ENCODE peak calls at places on chromosomes 12 and 14, in eight cellular contexts. One of them, this sample, is unnamed.
A peak's percentile ranks its signal among the peaks of the same experiment; 100 is the strongest.

GRCh38 chr14:60514378-60515243 is 5.7 kb downstream of the SIX6 start:
- DNase-seq in WERI-Rb-1: peak; percentile 89
- DNase-seq in BJ: no peak
- DNase-seq in EL: peak; percentile 16
- DNase-seq in NCI-H1105 treated with DMSO at 0.1 percent for 48 hours: peak; percentile 51
- DNase-seq in AG08396: no peak
- DNase-seq in GM23248: peak; percentile 32
- DNase-seq in HS-27A: no peak
- DNase-seq in this sample: peak; percentile 77

GRCh38 chr14:99035268-99035667 is 236.7 kb downstream of the BCL11B start:
- DNase-seq in NCI-H1105 treated with DMSO at 0.1 percent for 48 hours: no peak
- DNase-seq in WERI-Rb-1: no peak
- DNase-seq in HS-27A: no peak
- DNase-seq in EL: no peak
- DNase-seq in AG08396: peak; percentile 42
- DNase-seq in GM23248: peak; percentile 72
- DNase-seq in BJ: no peak
- DNase-seq in this sample: no peak

GRCh38 chr14:101454229-101454628 is 107.1 kb upstream of the DIO3 start:
- DNase-seq in NCI-H1105 treated with DMSO at 0.1 percent for 48 hours: no peak
- DNase-seq in EL: no peak
- DNase-seq in GM23248: no peak
- DNase-seq in HS-27A: no peak
- DNase-seq in WERI-Rb-1: no peak
- DNase-seq in AG08396: no peak
- DNase-seq in BJ: no peak
- DNase-seq in this sample: no peak

GRCh38 chr12:42756841-42757661 is 167.5 kb upstream of the PRICKLE1 start:
- DNase-seq in AG08396: peak; percentile 66
- DNase-seq in EL: peak; percentile 94
- DNase-seq in GM23248: peak; percentile 92
- DNase-seq in WERI-Rb-1: no peak
- DNase-seq in NCI-H1105 treated with DMSO at 0.1 percent for 48 hours: no peak
- DNase-seq in HS-27A: peak; percentile 59
- DNase-seq in BJ: peak; percentile 71
- DNase-seq in this sample: no peak

GRCh38 chr12:48286665-48287064 is 64.1 kb downstream of the ZNF641 start:
- DNase-seq in EL: no peak
- DNase-seq in NCI-H1105 treated with DMSO at 0.1 percent for 48 hours: no peak
- DNase-seq in GM23248: peak; percentile 17
- DNase-seq in BJ: no peak
- DNase-seq in AG08396: no peak
- DNase-seq in WERI-Rb-1: peak; percentile 8
- DNase-seq in HS-27A: no peak
- DNase-seq in this sample: no peak

GRCh38 chr14:105260826-105261438 is 12.6 kb downstream of the BTBD6 start:
- DNase-seq in AG08396: no peak
- DNase-seq in WERI-Rb-1: peak; percentile 48
- DNase-seq in HS-27A: no peak
- DNase-seq in BJ: no peak
- DNase-seq in NCI-H1105 treated with DMSO at 0.1 percent for 48 hours: no peak
- DNase-seq in EL: no peak
- DNase-seq in GM23248: no peak
- DNase-seq in this sample: peak; percentile 57

GRCh38 chr12:28800129-28800528 is 348.9 kb upstream of the FAR2 start:
- DNase-seq in GM23248: no peak
- DNase-seq in BJ: no peak
- DNase-seq in NCI-H1105 treated with DMSO at 0.1 percent for 48 hours: no peak
- DNase-seq in AG08396: no peak
- DNase-seq in WERI-Rb-1: no peak
- DNase-seq in EL: no peak
- DNase-seq in HS-27A: no peak
- DNase-seq in this sample: no peak

GRCh38 chr12:70692681-70693288 is 55.6 kb upstream of the PTPRB start:
- DNase-seq in AG08396: peak; percentile 45
- DNase-seq in WERI-Rb-1: no peak
- DNase-seq in HS-27A: peak; percentile 24
- DNase-seq in EL: peak; percentile 47
- DNase-seq in NCI-H1105 treated with DMSO at 0.1 percent for 48 hours: no peak
- DNase-seq in GM23248: peak; percentile 66
- DNase-seq in BJ: no peak
- DNase-seq in this sample: no peak

GRCh38 chr14:99261916-99262787 is 9.8 kb downstream of the BCL11B start:
- DNase-seq in HS-27A: no peak
- DNase-seq in BJ: no peak
- DNase-seq in WERI-Rb-1: no peak
- DNase-seq in NCI-H1105 treated with DMSO at 0.1 percent for 48 hours: no peak
- DNase-seq in AG08396: no peak
- DNase-seq in EL: no peak
- DNase-seq in GM23248: no peak
- DNase-seq in this sample: no peak

GRCh38 chr12:123633379-123634141 is at the start of the genes EIF2B1 and GTF2H3:
- DNase-seq in WERI-Rb-1: peak; percentile 97
- DNase-seq in EL: peak; percentile 97
- DNase-seq in GM23248: peak; percentile 98
- DNase-seq in HS-27A: peak; percentile 81
- DNase-seq in AG08396: peak; percentile 99
- DNase-seq in BJ: peak; percentile 76
- DNase-seq in NCI-H1105 treated with DMSO at 0.1 percent for 48 hours: peak; percentile 96
- DNase-seq in this sample: peak; percentile 97

GRCh38 chr14:99918781-99919180 is 125.6 kb downstream of the EML1 start:
- DNase-seq in GM23248: no peak
- DNase-seq in BJ: no peak
- DNase-seq in HS-27A: no peak
- DNase-seq in AG08396: no peak
- DNase-seq in WERI-Rb-1: no peak
- DNase-seq in EL: no peak
- DNase-seq in NCI-H1105 treated with DMSO at 0.1 percent for 48 hours: no peak
- DNase-seq in this sample: no peak

GRCh38 chr12:59651230-59651920 is 55.5 kb downstream of the SLC16A7 start:
- DNase-seq in GM23248: peak; percentile 47
- DNase-seq in AG08396: peak; percentile 8
- DNase-seq in BJ: no peak
- DNase-seq in HS-27A: peak; percentile 8
- DNase-seq in NCI-H1105 treated with DMSO at 0.1 percent for 48 hours: no peak
- DNase-seq in EL: peak; percentile 42
- DNase-seq in WERI-Rb-1: no peak
- DNase-seq in this sample: no peak

GRCh38 chr12:52798003-52798670 is 2.2 kb upstream of the KRT3 start:
- DNase-seq in BJ: no peak
- DNase-seq in NCI-H1105 treated with DMSO at 0.1 percent for 48 hours: no peak
- DNase-seq in AG08396: peak; percentile 75
- DNase-seq in WERI-Rb-1: no peak
- DNase-seq in GM23248: peak; percentile 89
- DNase-seq in EL: peak; percentile 87
- DNase-seq in HS-27A: peak; percentile 40
- DNase-seq in this sample: no peak

GRCh38 chr12:10220398-10221077 is 7.9 kb downstream of the GABARAPL1 start:
- DNase-seq in AG08396: peak; percentile 55
- DNase-seq in BJ: no peak
- DNase-seq in GM23248: peak; percentile 76
- DNase-seq in WERI-Rb-1: peak; percentile 60
- DNase-seq in EL: peak; percentile 42
- DNase-seq in NCI-H1105 treated with DMSO at 0.1 percent for 48 hours: no peak
- DNase-seq in HS-27A: no peak
- DNase-seq in this sample: no peak

GRCh38 chr14:71142375-71143038 is 235.2 kb downstream of the PCNX1 start:
- DNase-seq in WERI-Rb-1: no peak
- DNase-seq in GM23248: peak; percentile 97
- DNase-seq in BJ: peak; percentile 84
- DNase-seq in EL: peak; percentile 96
- DNase-seq in NCI-H1105 treated with DMSO at 0.1 percent for 48 hours: no peak
- DNase-seq in HS-27A: peak; percentile 72
- DNase-seq in AG08396: peak; percentile 61
- DNase-seq in this sample: no peak

GRCh38 chr12:63045020-63045860 is 105.8 kb downstream of the AVPR1A start:
- DNase-seq in NCI-H1105 treated with DMSO at 0.1 percent for 48 hours: no peak
- DNase-seq in EL: peak; percentile 95
- DNase-seq in AG08396: peak; percentile 25
- DNase-seq in HS-27A: peak; percentile 89
- DNase-seq in WERI-Rb-1: no peak
- DNase-seq in BJ: peak; percentile 78
- DNase-seq in GM23248: peak; percentile 66
- DNase-seq in this sample: no peak

GRCh38 chr12:52139579-52140062 is 52.2 kb downstream of the KRT80 start:
- DNase-seq in NCI-H1105 treated with DMSO at 0.1 percent for 48 hours: peak; percentile 44
- DNase-seq in GM23248: peak; percentile 61
- DNase-seq in BJ: no peak
- DNase-seq in AG08396: peak; percentile 69
- DNase-seq in HS-27A: no peak
- DNase-seq in WERI-Rb-1: peak; percentile 58
- DNase-seq in EL: no peak
- DNase-seq in this sample: no peak

GRCh38 chr14:60686865-60687264 is 37.3 kb downstream of the SIX4 start:
- DNase-seq in WERI-Rb-1: no peak
- DNase-seq in NCI-H1105 treated with DMSO at 0.1 percent for 48 hours: no peak
- DNase-seq in GM23248: no peak
- DNase-seq in AG08396: no peak
- DNase-seq in BJ: no peak
- DNase-seq in HS-27A: no peak
- DNase-seq in EL: no peak
- DNase-seq in this sample: no peak

GRCh38 chr12:2960432-2960956 is 1.3 kb downstream of the TEAD4 start:
- DNase-seq in AG08396: peak; percentile 42
- DNase-seq in GM23248: peak; percentile 67
- DNase-seq in HS-27A: no peak
- DNase-seq in WERI-Rb-1: no peak
- DNase-seq in BJ: no peak
- DNase-seq in NCI-H1105 treated with DMSO at 0.1 percent for 48 hours: no peak
- DNase-seq in EL: peak; percentile 70
- DNase-seq in this sample: no peak

GRCh38 chr14:50062438-50063039 is 53.8 kb downstream of the VCPKMT start:
- DNase-seq in GM23248: peak; percentile 60
- DNase-seq in NCI-H1105 treated with DMSO at 0.1 percent for 48 hours: no peak
- DNase-seq in AG08396: peak; percentile 46
- DNase-seq in WERI-Rb-1: peak; percentile 77
- DNase-seq in HS-27A: no peak
- DNase-seq in BJ: no peak
- DNase-seq in EL: peak; percentile 75
- DNase-seq in this sample: no peak

GRCh38 chr12:57389033-57389432 is 41.8 kb downstream of the R3HDM2 start:
- DNase-seq in GM23248: peak; percentile 92
- DNase-seq in HS-27A: peak; percentile 63
- DNase-seq in WERI-Rb-1: no peak
- DNase-seq in EL: peak; percentile 88
- DNase-seq in BJ: peak; percentile 63
- DNase-seq in NCI-H1105 treated with DMSO at 0.1 percent for 48 hours: no peak
- DNase-seq in AG08396: peak; percentile 78
- DNase-seq in this sample: no peak

GRCh38 chr14:50954811-50955372 is 10.6 kb upstream of the PYGL start:
- DNase-seq in BJ: no peak
- DNase-seq in AG08396: peak; percentile 65
- DNase-seq in EL: peak; percentile 66
- DNase-seq in HS-27A: no peak
- DNase-seq in NCI-H1105 treated with DMSO at 0.1 percent for 48 hours: peak; percentile 47
- DNase-seq in WERI-Rb-1: no peak
- DNase-seq in GM23248: peak; percentile 85
- DNase-seq in this sample: no peak

GRCh38 chr14:74843653-74844052 is 32.3 kb downstream of the PROX2 start:
- DNase-seq in EL: peak; percentile 73
- DNase-seq in WERI-Rb-1: no peak
- DNase-seq in NCI-H1105 treated with DMSO at 0.1 percent for 48 hours: no peak
- DNase-seq in BJ: no peak
- DNase-seq in AG08396: peak; percentile 25
- DNase-seq in HS-27A: no peak
- DNase-seq in GM23248: peak; percentile 74
- DNase-seq in this sample: no peak

GRCh38 chr14:59265808-59266207 is 77.3 kb downstream of the DAAM1 start:
- DNase-seq in GM23248: peak; percentile 47
- DNase-seq in WERI-Rb-1: no peak
- DNase-seq in AG08396: no peak
- DNase-seq in EL: peak; percentile 48
- DNase-seq in NCI-H1105 treated with DMSO at 0.1 percent for 48 hours: no peak
- DNase-seq in HS-27A: no peak
- DNase-seq in BJ: no peak
- DNase-seq in this sample: no peak

GRCh38 chr12:7588703-7589329 is 76.9 kb downstream of the APOBEC1 start:
- DNase-seq in NCI-H1105 treated with DMSO at 0.1 percent for 48 hours: peak; percentile 20
- DNase-seq in HS-27A: peak; percentile 55
- DNase-seq in GM23248: peak; percentile 73
- DNase-seq in AG08396: peak; percentile 65
- DNase-seq in EL: peak; percentile 62
- DNase-seq in BJ: no peak
- DNase-seq in WERI-Rb-1: peak; percentile 54
- DNase-seq in this sample: peak; percentile 27

GRCh38 chr12:13171921-13172859 is 24.3 kb upstream of the EMP1 start:
- DNase-seq in WERI-Rb-1: no peak
- DNase-seq in GM23248: peak; percentile 88
- DNase-seq in BJ: no peak
- DNase-seq in HS-27A: no peak
- DNase-seq in AG08396: no peak
- DNase-seq in NCI-H1105 treated with DMSO at 0.1 percent for 48 hours: peak; percentile 7
- DNase-seq in EL: peak; percentile 77
- DNase-seq in this sample: no peak